ENCODE peak calls at places on chromosomes 11 and 22, in four cellular contexts. M, S, L and H are unnamed samples.

GRCh38 chr11:28743101-28743550 is 634.9 kb downstream of the METTL15 start:
- DNase-seq in L (no peak), S (no peak), M (no peak), H (no peak)

GRCh38 chr11:102416974-102417373 is 35.6 kb downstream of the TMEM123 start:
- DNase-seq in L (no peak), M (no peak), S (no peak), H (no peak)

GRCh38 chr11:123195182-123196059 is at the start of gene CLMP:
- DNase-seq in L (no peak), S (no peak), M (no peak), H (no peak)

GRCh38 chr22:24389680-24390079 is 37.7 kb upstream of the ADORA2A start:
- DNase-seq in M (no peak), S (no peak), L (no peak), H (no peak)

GRCh38 chr11:6888830-6889229 is 3.5 kb downstream of the OR2D2 start:
- DNase-seq in S (no peak), L (no peak), M (no peak), H (no peak)

GRCh38 chr11:120991830-120992686 is 31.8 kb upstream of the TBCEL start:
- DNase-seq in L (no peak), M (no peak), S (no peak), H (no peak)

GRCh38 chr11:61952882-61953281 is 2.7 kb downstream of the BEST1 start:
- DNase-seq in L (no peak), S (no peak), M (no peak), H (no peak)

GRCh38 chr22:41584881-41585280 is 4.8 kb downstream of the PMM1 start:
- DNase-seq in M (no peak), L (no peak), S (no peak), H (no peak)

GRCh38 chr22:33210129-33210784 is 152.1 kb upstream of the SYN3 start:
- DNase-seq in M (no peak), L (peak; percentile 63), S (peak; percentile 2), H (peak; percentile 50)

GRCh38 chr22:29339381-29340235 is 24.1 kb upstream of the RASL10A start:
- DNase-seq in M (no peak), S (no peak), L (no peak), H (no peak)

GRCh38 chr11:102879801-102880200 is 5.0 kb upstream of the MMP12 start:
- DNase-seq in L (no peak), S (no peak), M (no peak), H (no peak)

GRCh38 chr11:128361451-128362020 is 225.8 kb downstream of the ETS1 start:
- DNase-seq in M (no peak), L (no peak), S (no peak), H (no peak)

GRCh38 chr11:64060861-64061444 is 25.2 kb downstream of the FLRT1 start:
- DNase-seq in S (peak; percentile 48), L (peak; percentile 74), M (peak; percentile 42), H (peak; percentile 98)

GRCh38 chr22:35333220-35333619 is 33.5 kb downstream of the TOM1 start:
- DNase-seq in L (no peak), M (no peak), S (no peak), H (no peak)

GRCh38 chr11:124796312-124796711 is 3.9 kb downstream of the MSANTD2 start:
- DNase-seq in S (no peak), L (no peak), M (no peak), H (no peak)

GRCh38 chr22:48496987-48497650 is 1330.6 kb downstream of the BRD1 start:
- DNase-seq in L (no peak), S (no peak), M (no peak), H (no peak)

GRCh38 chr22:49918911-49919881 is 762 bp downstream of the CRELD2 start:
- DNase-seq in L (no peak), S (no peak), M (no peak), H (no peak)

GRCh38 chr11:34224434-34224966 is 119.1 kb downstream of the NAT10 start:
- DNase-seq in S (no peak), L (no peak), M (no peak), H (no peak)

GRCh38 chr11:120630100-120630499 is 118.6 kb downstream of the GRIK4 start:
- DNase-seq in S (no peak), L (no peak), M (no peak), H (no peak)

GRCh38 chr11:65915101-65915820 is 3.6 kb downstream of the C11orf68 start:
- DNase-seq in L (no peak), M (no peak), S (no peak), H (no peak)

GRCh38 chr11:112634551-112634950 is 326.7 kb upstream of the NCAM1 start:
- DNase-seq in S (no peak), M (no peak), L (no peak), H (no peak)

GRCh38 chr11:95699631-95700470 is 89.7 kb downstream of the FAM76B start:
- DNase-seq in S (no peak), L (no peak), M (no peak), H (no peak)

GRCh38 chr22:29311468-29312217 is 3.9 kb downstream of the RASL10A start:
- DNase-seq in L (no peak), S (no peak), M (no peak), H (no peak)

GRCh38 chr11:31641477-31642062 is 132.0 kb downstream of the ELP4 start:
- DNase-seq in L (peak; percentile 85), M (no peak), S (no peak), H (peak; percentile 51)